ENCODE peak calls at places on chromosomes 13 and 19, in five cellular contexts. W, E, L, I and O are unnamed samples.

GRCh38 chr13:27472441-27472840 is 22.1 kb upstream of the MTIF3 start:
- DNase-seq in W (no peak), E (no peak), L (no peak), I (no peak), O (no peak)

GRCh38 chr13:107743983-107744382 is 471.4 kb downstream of the LIG4 start:
- DNase-seq in W (no peak), E (no peak), L (no peak), I (no peak), O (no peak)

GRCh38 chr13:70203661-70204229 is 95.5 kb upstream of the KLHL1 start:
- DNase-seq in W (no peak), E (no peak), L (no peak), I (no peak), O (no peak)

GRCh38 chr13:97743946-97744345 is 209.5 kb upstream of the IPO5 start:
- DNase-seq in W (no peak), E (no peak), L (no peak), I (no peak), O (no peak)

GRCh38 chr13:84896128-84896527 is 903.1 kb downstream of the SLITRK6 start:
- DNase-seq in W (no peak), E (no peak), L (no peak), I (no peak), O (peak; percentile 11)

GRCh38 chr19:49294401-49294800 is 30.6 kb downstream of the SLC6A16 start:
- DNase-seq in W (no peak), E (no peak), L (no peak), I (no peak), O (no peak)

GRCh38 chr13:35378939-35379338 is 97.5 kb downstream of the MAB21L1 start:
- DNase-seq in W (no peak), E (no peak), L (no peak), I (no peak), O (no peak)

GRCh38 chr13:95756072-95756471 is 79.1 kb downstream of the DNAJC3 start:
- DNase-seq in W (no peak), E (no peak), L (no peak), I (no peak), O (no peak)

GRCh38 chr13:109517516-109517915 is 268.9 kb downstream of the IRS2 start:
- DNase-seq in W (no peak), E (no peak), L (no peak), I (no peak), O (no peak)

GRCh38 chr19:30428856-30429255 is 56.7 kb downstream of the ZNF536 start:
- DNase-seq in W (no peak), E (no peak), L (no peak), I (no peak), O (no peak)

GRCh38 chr13:32323912-32324311 is 8.6 kb downstream of the BRCA2 start:
- DNase-seq in W (no peak), E (no peak), L (no peak), I (no peak), O (no peak)

GRCh38 chr13:24124789-24125476 is 35.6 kb upstream of the SPATA13 start:
- DNase-seq in W (no peak), E (no peak), L (no peak), I (no peak), O (no peak)

GRCh38 chr13:104553156-104553555 is 1486.9 kb upstream of the SLC10A2 start:
- DNase-seq in W (no peak), E (no peak), L (no peak), I (no peak), O (no peak)

GRCh38 chr13:67183151-67183550 is 47.0 kb downstream of the PCDH9 start:
- DNase-seq in W (no peak), E (no peak), L (no peak), I (no peak), O (no peak)

GRCh38 chr13:109652536-109652935 is 133.8 kb downstream of the IRS2 start:
- DNase-seq in W (no peak), E (no peak), L (no peak), I (no peak), O (no peak)

GRCh38 chr13:29785978-29786377 is 64.4 kb downstream of the UBL3 start:
- DNase-seq in W (no peak), E (no peak), L (no peak), I (no peak), O (no peak)

GRCh38 chr13:95535243-95535642 is 17.3 kb upstream of the CLDN10 start:
- DNase-seq in W (no peak), E (no peak), L (no peak), I (no peak), O (no peak)

GRCh38 chr19:20078696-20079095 is 896 bp downstream of the ZNF90 start:
- DNase-seq in W (peak; percentile 34), E (peak; percentile 16), L (peak; percentile 22), I (no peak), O (peak; percentile 31)

DNA sequence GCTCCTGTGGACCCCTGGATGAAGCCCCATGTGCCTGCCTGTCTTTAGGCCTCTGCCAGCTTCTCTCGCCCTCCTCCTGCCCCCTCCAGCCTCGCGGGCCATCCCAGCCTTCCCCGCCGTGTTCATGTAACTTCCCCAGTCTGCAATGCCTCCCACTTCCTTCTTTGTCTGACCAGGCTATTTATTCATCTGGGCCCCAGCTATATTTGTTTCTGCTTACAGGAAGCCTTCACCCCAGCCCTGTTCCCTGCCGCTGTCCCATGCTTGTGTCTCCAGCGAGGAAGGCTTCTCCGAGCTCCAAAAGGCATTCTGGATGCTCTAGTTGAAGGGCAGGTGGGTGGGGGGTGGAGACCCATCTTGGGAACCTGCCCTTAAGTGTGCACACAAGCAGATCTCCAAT is 7.9 kb upstream of the C3 start:
- DNase-seq in W (no peak), E (no peak), L (no peak), I (no peak), O (no peak)
- H3K27ac ChIP-seq in W (no peak overlapping the region), E (peak overlapping the region; percentile 17), L (no peak overlapping the region), I (peak overlapping the region; percentile 77), O (no peak overlapping the region)

GRCh38 chr19:36113895-36114762 is 546 bp downstream of the POLR2I start:
- DNase-seq in W (peak; percentile 50), E (peak; percentile 22), L (peak; percentile 42), I (peak; percentile 40), O (peak; percentile 32)
- TF ChIP-seq POLR2A in W (no peak), E (no peak), L (no peak), I (no peak), O (no peak)

DNA sequence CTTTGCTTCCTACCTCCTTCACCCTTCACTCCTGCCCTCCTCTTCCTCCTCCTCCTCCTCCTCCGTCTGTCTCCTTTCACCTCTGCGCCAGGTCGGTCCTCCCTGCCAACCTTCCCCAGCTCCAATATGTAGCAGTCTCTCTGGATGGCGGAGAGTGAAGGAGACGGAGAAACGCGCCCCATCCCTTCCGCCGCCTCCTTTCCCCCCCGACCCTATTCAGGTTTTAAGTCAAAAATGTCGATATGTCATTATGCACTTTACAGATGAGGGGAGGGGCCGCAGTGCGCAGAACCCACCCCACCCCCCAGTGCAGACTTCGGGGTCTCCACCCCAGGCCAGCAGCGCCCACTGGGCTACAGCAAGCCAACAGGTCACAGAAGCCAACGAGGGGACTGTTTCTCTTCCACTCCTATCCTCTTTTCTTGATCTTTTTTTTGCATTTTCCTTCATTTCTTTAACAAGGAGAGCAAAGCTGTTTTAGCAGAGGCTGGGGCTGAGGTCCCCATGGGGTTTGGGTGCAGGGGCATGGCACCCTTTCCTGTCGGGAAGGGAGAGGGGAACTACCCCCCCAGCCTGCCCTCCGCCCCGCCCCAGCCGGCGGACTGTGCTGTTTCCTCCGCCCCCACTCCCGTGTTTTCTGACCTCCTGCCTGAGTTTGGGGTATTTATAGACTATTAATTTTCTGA is 9.2 kb downstream of the MIDN start:
- DNase-seq in W (no peak), E (no peak), L (no peak), I (no peak), O (no peak)
- H3K27ac ChIP-seq in W (peak overlapping the region; percentile 88), E (peak overlapping the region; percentile 93), L (peak overlapping the region; percentile 94), I (peak overlapping the region; percentile 100), O (peak overlapping the region; percentile 99)

DNA sequence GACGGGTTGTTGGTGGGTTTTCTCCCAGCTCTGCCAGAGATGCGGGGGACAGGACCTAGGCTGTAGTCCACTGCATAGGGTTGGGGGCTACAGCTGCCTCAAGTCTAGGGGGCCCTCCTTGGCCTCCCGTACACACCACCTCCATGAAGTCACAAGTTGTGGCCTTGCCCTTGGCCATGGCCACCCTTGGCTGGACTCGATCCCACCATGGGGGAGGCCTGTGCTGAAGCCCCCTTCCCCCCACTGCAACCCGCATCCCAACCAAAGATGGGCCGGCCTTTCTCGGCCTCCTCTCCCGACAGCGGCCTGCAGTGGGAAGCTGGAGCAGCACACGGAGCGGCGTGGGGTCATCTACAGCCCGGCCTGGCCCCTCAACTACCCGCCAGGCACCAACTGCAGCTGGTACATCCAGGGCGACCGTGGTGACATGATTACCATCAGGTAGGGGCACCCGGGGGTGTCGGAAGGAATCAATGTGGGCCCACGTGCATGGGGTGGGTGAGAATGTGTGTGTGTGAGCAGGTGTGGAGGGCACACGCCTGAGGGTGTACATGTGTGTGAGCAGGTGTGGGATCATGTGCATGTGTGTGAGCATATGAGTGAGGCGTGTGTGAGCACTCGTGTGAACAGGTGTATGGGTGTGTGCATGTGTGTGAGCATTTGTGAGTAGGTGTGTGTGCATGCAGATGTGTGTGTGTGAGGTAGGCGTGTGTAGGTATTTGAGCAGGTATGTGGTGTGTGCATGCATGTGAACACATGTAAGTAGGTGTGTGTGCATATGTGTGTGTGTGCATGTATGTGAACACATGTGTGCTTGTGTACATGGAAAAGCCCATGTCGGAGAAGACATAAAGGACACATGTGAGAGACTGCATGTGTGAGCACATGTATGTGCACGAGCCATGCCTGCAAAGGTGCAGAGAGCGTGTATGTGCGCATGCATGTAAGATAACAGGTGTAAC is 8.7 kb downstream of the LRP3 start:
- DNase-seq in W (no peak), E (no peak), L (no peak), I (no peak), O (no peak)
- TF ChIP-seq POLR2A in W (no peak), E (no peak), L (no peak), I (no peak), O (no peak)

DNA sequence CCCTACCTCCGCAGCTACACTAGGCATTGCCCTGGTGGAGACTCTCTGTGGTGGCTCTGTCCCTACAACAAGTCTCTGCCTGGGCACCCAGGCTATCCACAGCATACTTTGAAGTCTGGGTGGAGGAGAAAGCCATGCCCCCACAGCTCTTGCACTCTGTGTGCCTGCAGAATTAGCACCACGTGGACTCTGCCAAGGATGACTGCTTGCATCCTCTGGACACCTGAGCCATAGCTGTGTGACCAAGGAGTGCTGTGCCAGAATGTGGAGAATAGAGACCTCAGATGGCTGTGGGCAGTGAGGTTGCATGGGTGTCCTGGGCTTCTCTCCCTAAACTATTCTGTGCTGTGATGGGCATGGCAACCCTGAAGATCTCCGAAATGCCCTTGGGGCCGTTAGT is 21.2 kb upstream of the MCF2L start:
- DNase-seq in W (no peak), E (no peak), L (no peak), I (no peak), O (no peak)
- H3K27ac ChIP-seq in W (no peak overlapping the region), E (no peak overlapping the region), L (no peak overlapping the region), I (no peak overlapping the region), O (no peak overlapping the region)

DNA sequence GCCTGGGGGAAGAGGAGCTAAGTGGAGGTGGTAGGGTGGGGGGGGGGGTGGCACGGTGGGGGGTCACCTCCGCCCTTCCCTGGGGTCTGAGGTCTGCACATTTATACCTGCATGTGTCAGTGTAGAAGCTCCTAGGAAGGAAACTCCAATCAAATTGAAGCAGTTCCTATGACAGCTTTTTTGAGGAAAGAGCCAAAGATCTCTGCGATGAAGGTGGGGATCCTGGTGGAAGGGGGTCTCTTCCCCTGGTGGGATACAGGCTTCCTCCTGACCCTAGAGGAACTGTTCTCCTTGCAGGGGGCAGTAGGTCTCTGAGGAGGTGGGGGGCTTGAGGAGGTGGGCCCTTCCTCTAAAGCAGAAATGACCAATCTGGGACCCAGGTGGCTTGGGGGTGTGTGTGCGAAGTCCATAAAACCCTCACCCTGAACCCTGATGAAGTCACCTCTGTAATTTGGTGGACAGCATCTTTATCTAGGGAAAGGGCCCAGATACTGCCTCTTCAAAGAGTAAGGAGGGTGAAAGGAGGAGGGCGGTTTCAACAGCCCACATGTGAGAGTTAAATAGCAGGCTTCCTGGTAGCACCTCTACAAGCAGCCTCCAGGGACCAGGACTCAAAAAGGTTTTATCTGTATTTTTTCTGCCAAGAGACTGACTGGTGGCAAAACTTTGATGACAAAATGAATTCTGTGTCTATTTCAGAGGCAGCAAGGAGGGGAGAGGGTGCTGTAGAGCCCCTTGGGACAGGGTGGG is 12.9 kb downstream of the RANBP3 start:
- DNase-seq in W (no peak), E (no peak), L (no peak), I (no peak), O (no peak)
- TF ChIP-seq POLR2A in W (no peak), E (no peak), L (no peak), I (no peak), O (no peak)